ENCODE peak calls at places on chromosome 16, in four cellular contexts. I, K, P and M are unnamed samples.

GRCh38 chr16:14652726-14653125 is 20.0 kb downstream of the BFAR start:
- DNase-seq in K (no peak), P (no peak), I (no peak), M (no peak)

GRCh38 chr16:34802396-34802795 is 1343.0 kb downstream of the TP53TG3F start:
- DNase-seq in P (no peak), K (no peak), I (no peak), M (no peak)

GRCh38 chr16:55842369-55843104 is 9.6 kb upstream of the CES1 start:
- DNase-seq in P (no peak), I (peak), K (peak), M (peak)

GRCh38 chr16:72814226-72814625 is 233.7 kb downstream of the ZFHX3 start:
- DNase-seq in K (no peak), I (no peak), P (no peak), M (no peak)

GRCh38 chr16:87648236-87648635 is 45.9 kb downstream of the JPH3 start:
- DNase-seq in I (no peak), K (no peak), P (no peak), M (no peak)

GRCh38 chr16:67966549-67967182 is 1.8 kb downstream of the SLC12A4 start:
- DNase-seq in K (peak), I (no peak), P (no peak), M (no peak)

GRCh38 chr16:68200120-68200783 is 35.7 kb downstream of the ESRP2 start:
- DNase-seq in K (peak), P (no peak), I (peak), M (no peak)

GRCh38 chr16:66677836-66678235 is 18.7 kb downstream of the CMTM4 start:
- DNase-seq in I (no peak), K (no peak), P (no peak), M (no peak)

GRCh38 chr16:47258874-47259461 is 115.2 kb upstream of the NETO2 start:
- DNase-seq in K (peak), P (no peak), I (peak), M (peak)

GRCh38 chr16:73599870-73600269 is 551.9 kb upstream of the ZFHX3 start:
- DNase-seq in I (no peak), P (no peak), K (no peak), M (no peak)

GRCh38 chr16:70661534-70661917 is 15.2 kb downstream of the IL34 start:
- DNase-seq in P (no peak), K (no peak), I (no peak), M (no peak)

GRCh38 chr16:6880263-6880662 is 452.4 kb upstream of the RBFOX1 start:
- DNase-seq in I (no peak), K (no peak), P (no peak), M (no peak)

GRCh38 chr16:30382398-30383015 is at the start of gene SEPTIN1:
- DNase-seq in P (no peak), K (no peak), I (no peak), M (no peak)

GRCh38 chr16:24070851-24071250 is 185.3 kb upstream of the CACNG3 start:
- DNase-seq in P (no peak), I (peak), K (peak), M (no peak)